ENCODE peak calls at places on chromosomes 7 and 10, in ten cellular contexts. One of them, this sample, is unnamed.

GRCh38 chr7:147556317-147556716 is 1034.2 kb upstream of the C7orf33 start:
- DNase-seq in T1000: no peak
- DNase-seq in WERI-Rb-1: peak; percentile 33
- DNase-seq in neural progenitor cell: peak; percentile 63
- DNase-seq in pons: no peak
- DNase-seq in WTC11: no peak
- DNase-seq in stimulated activated effector memory CD8-positive, alpha-beta T cell treated with anti-CD3 and anti-CD28 coated beads, Interleukin-12 subunit alpha, Interleukin-12 subunit beta, amount 100 ng/mL, for 72 hours: no peak
- DNase-seq in stimulated activated CD4-positive, alpha-beta T cell treated with anti-CD3 and anti-CD28 coated beads, Interleukin-1b, Interleukin-23, amount 100 ng/mL, for 1 hour: no peak
- DNase-seq in heart right ventricle: no peak
- DNase-seq in SK-N-SH: no peak
- DNase-seq in this sample: no peak

GRCh38 chr7:37112882-37113281 is 335.8 kb downstream of the ELMO1 start:
- DNase-seq in WERI-Rb-1: no peak
- DNase-seq in pons: no peak
- DNase-seq in stimulated activated effector memory CD8-positive, alpha-beta T cell treated with anti-CD3 and anti-CD28 coated beads, Interleukin-12 subunit alpha, Interleukin-12 subunit beta, amount 100 ng/mL, for 72 hours: no peak
- DNase-seq in WTC11: no peak
- DNase-seq in heart right ventricle: no peak
- DNase-seq in SK-N-SH: no peak
- DNase-seq in T1000: no peak
- DNase-seq in stimulated activated CD4-positive, alpha-beta T cell treated with anti-CD3 and anti-CD28 coated beads, Interleukin-1b, Interleukin-23, amount 100 ng/mL, for 1 hour: no peak
- DNase-seq in neural progenitor cell: no peak
- DNase-seq in this sample: no peak

GRCh38 chr10:110221721-110222261 is 14.4 kb downstream of the MXI1 start:
- DNase-seq in SK-N-SH: peak; percentile 27
- DNase-seq in heart right ventricle: peak; percentile 83
- DNase-seq in pons: peak; percentile 80
- DNase-seq in T1000: peak; percentile 79
- DNase-seq in stimulated activated CD4-positive, alpha-beta T cell treated with anti-CD3 and anti-CD28 coated beads, Interleukin-1b, Interleukin-23, amount 100 ng/mL, for 1 hour: peak; percentile 57
- DNase-seq in stimulated activated effector memory CD8-positive, alpha-beta T cell treated with anti-CD3 and anti-CD28 coated beads, Interleukin-12 subunit alpha, Interleukin-12 subunit beta, amount 100 ng/mL, for 72 hours: peak; percentile 42
- DNase-seq in neural progenitor cell: peak; percentile 78
- DNase-seq in WERI-Rb-1: peak; percentile 37
- DNase-seq in WTC11: peak; percentile 68
- DNase-seq in this sample: peak; percentile 38

GRCh38 chr7:120993575-120994191 is 5.2 kb downstream of the CPED1 start:
- DNase-seq in stimulated activated effector memory CD8-positive, alpha-beta T cell treated with anti-CD3 and anti-CD28 coated beads, Interleukin-12 subunit alpha, Interleukin-12 subunit beta, amount 100 ng/mL, for 72 hours: no peak
- DNase-seq in WTC11: no peak
- DNase-seq in T1000: no peak
- DNase-seq in WERI-Rb-1: no peak
- DNase-seq in neural progenitor cell: no peak
- DNase-seq in heart right ventricle: no peak
- DNase-seq in stimulated activated CD4-positive, alpha-beta T cell treated with anti-CD3 and anti-CD28 coated beads, Interleukin-1b, Interleukin-23, amount 100 ng/mL, for 1 hour: no peak
- DNase-seq in SK-N-SH: no peak
- DNase-seq in pons: no peak
- DNase-seq in this sample: no peak

GRCh38 chr7:91228327-91228726 is 35.9 kb upstream of the FZD1 start:
- DNase-seq in SK-N-SH: no peak
- DNase-seq in pons: no peak
- DNase-seq in stimulated activated effector memory CD8-positive, alpha-beta T cell treated with anti-CD3 and anti-CD28 coated beads, Interleukin-12 subunit alpha, Interleukin-12 subunit beta, amount 100 ng/mL, for 72 hours: no peak
- DNase-seq in WTC11: no peak
- DNase-seq in T1000: no peak
- DNase-seq in WERI-Rb-1: no peak
- DNase-seq in heart right ventricle: no peak
- DNase-seq in neural progenitor cell: no peak
- DNase-seq in stimulated activated CD4-positive, alpha-beta T cell treated with anti-CD3 and anti-CD28 coated beads, Interleukin-1b, Interleukin-23, amount 100 ng/mL, for 1 hour: no peak
- DNase-seq in this sample: no peak

GRCh38 chr7:28124413-28124812 is 56.2 kb downstream of the JAZF1 start:
- DNase-seq in WTC11: no peak
- DNase-seq in heart right ventricle: no peak
- DNase-seq in WERI-Rb-1: no peak
- DNase-seq in neural progenitor cell: no peak
- DNase-seq in pons: no peak
- DNase-seq in stimulated activated effector memory CD8-positive, alpha-beta T cell treated with anti-CD3 and anti-CD28 coated beads, Interleukin-12 subunit alpha, Interleukin-12 subunit beta, amount 100 ng/mL, for 72 hours: no peak
- DNase-seq in T1000: no peak
- DNase-seq in stimulated activated CD4-positive, alpha-beta T cell treated with anti-CD3 and anti-CD28 coated beads, Interleukin-1b, Interleukin-23, amount 100 ng/mL, for 1 hour: no peak
- DNase-seq in SK-N-SH: no peak
- DNase-seq in this sample: no peak

GRCh38 chr7:18426564-18427226 is 68.9 kb upstream of the HDAC9 start:
- DNase-seq in WERI-Rb-1: no peak
- DNase-seq in neural progenitor cell: no peak
- DNase-seq in stimulated activated effector memory CD8-positive, alpha-beta T cell treated with anti-CD3 and anti-CD28 coated beads, Interleukin-12 subunit alpha, Interleukin-12 subunit beta, amount 100 ng/mL, for 72 hours: no peak
- DNase-seq in WTC11: no peak
- DNase-seq in pons: no peak
- DNase-seq in T1000: no peak
- DNase-seq in heart right ventricle: no peak
- DNase-seq in SK-N-SH: no peak
- DNase-seq in stimulated activated CD4-positive, alpha-beta T cell treated with anti-CD3 and anti-CD28 coated beads, Interleukin-1b, Interleukin-23, amount 100 ng/mL, for 1 hour: no peak
- DNase-seq in this sample: no peak

GRCh38 chr7:2393751-2394150 is 9.7 kb upstream of the CHST12 start:
- DNase-seq in pons: no peak
- DNase-seq in WTC11: no peak
- DNase-seq in T1000: no peak
- DNase-seq in stimulated activated CD4-positive, alpha-beta T cell treated with anti-CD3 and anti-CD28 coated beads, Interleukin-1b, Interleukin-23, amount 100 ng/mL, for 1 hour: no peak
- DNase-seq in SK-N-SH: no peak
- DNase-seq in WERI-Rb-1: no peak
- DNase-seq in neural progenitor cell: no peak
- DNase-seq in heart right ventricle: no peak
- DNase-seq in stimulated activated effector memory CD8-positive, alpha-beta T cell treated with anti-CD3 and anti-CD28 coated beads, Interleukin-12 subunit alpha, Interleukin-12 subunit beta, amount 100 ng/mL, for 72 hours: no peak
- DNase-seq in this sample: no peak

GRCh38 chr10:120505866-120506265 is 48.8 kb downstream of the PLPP4 start:
- DNase-seq in WERI-Rb-1: no peak
- DNase-seq in heart right ventricle: no peak
- DNase-seq in T1000: no peak
- DNase-seq in stimulated activated CD4-positive, alpha-beta T cell treated with anti-CD3 and anti-CD28 coated beads, Interleukin-1b, Interleukin-23, amount 100 ng/mL, for 1 hour: no peak
- DNase-seq in neural progenitor cell: no peak
- DNase-seq in pons: no peak
- DNase-seq in SK-N-SH: no peak
- DNase-seq in stimulated activated effector memory CD8-positive, alpha-beta T cell treated with anti-CD3 and anti-CD28 coated beads, Interleukin-12 subunit alpha, Interleukin-12 subunit beta, amount 100 ng/mL, for 72 hours: no peak
- DNase-seq in WTC11: no peak
- DNase-seq in this sample: no peak

GRCh38 chr10:97771055-97771811 is 566 bp downstream of the SFRP5 start:
- DNase-seq in SK-N-SH: peak; percentile 84
- DNase-seq in stimulated activated effector memory CD8-positive, alpha-beta T cell treated with anti-CD3 and anti-CD28 coated beads, Interleukin-12 subunit alpha, Interleukin-12 subunit beta, amount 100 ng/mL, for 72 hours: no peak
- DNase-seq in neural progenitor cell: peak; percentile 82
- DNase-seq in pons: no peak
- DNase-seq in T1000: no peak
- DNase-seq in WERI-Rb-1: peak; percentile 49
- DNase-seq in heart right ventricle: no peak
- DNase-seq in WTC11: peak; percentile 64
- DNase-seq in stimulated activated CD4-positive, alpha-beta T cell treated with anti-CD3 and anti-CD28 coated beads, Interleukin-1b, Interleukin-23, amount 100 ng/mL, for 1 hour: no peak
- DNase-seq in this sample: no peak

GRCh38 chr7:95246935-95247370 is 77.4 kb downstream of the PON1 start:
- DNase-seq in heart right ventricle: peak; percentile 50
- DNase-seq in stimulated activated CD4-positive, alpha-beta T cell treated with anti-CD3 and anti-CD28 coated beads, Interleukin-1b, Interleukin-23, amount 100 ng/mL, for 1 hour: no peak
- DNase-seq in WERI-Rb-1: peak; percentile 67
- DNase-seq in neural progenitor cell: peak; percentile 88
- DNase-seq in pons: peak; percentile 96
- DNase-seq in stimulated activated effector memory CD8-positive, alpha-beta T cell treated with anti-CD3 and anti-CD28 coated beads, Interleukin-12 subunit alpha, Interleukin-12 subunit beta, amount 100 ng/mL, for 72 hours: no peak
- DNase-seq in T1000: peak; percentile 9
- DNase-seq in SK-N-SH: peak; percentile 55
- DNase-seq in WTC11: peak; percentile 40
- DNase-seq in this sample: no peak

GRCh38 chr7:153398370-153398769 is 638.8 kb downstream of the ACTR3B start:
- DNase-seq in WERI-Rb-1: no peak
- DNase-seq in SK-N-SH: no peak
- DNase-seq in T1000: no peak
- DNase-seq in WTC11: no peak
- DNase-seq in neural progenitor cell: no peak
- DNase-seq in stimulated activated CD4-positive, alpha-beta T cell treated with anti-CD3 and anti-CD28 coated beads, Interleukin-1b, Interleukin-23, amount 100 ng/mL, for 1 hour: no peak
- DNase-seq in pons: no peak
- DNase-seq in heart right ventricle: no peak
- DNase-seq in stimulated activated effector memory CD8-positive, alpha-beta T cell treated with anti-CD3 and anti-CD28 coated beads, Interleukin-12 subunit alpha, Interleukin-12 subunit beta, amount 100 ng/mL, for 72 hours: no peak
- DNase-seq in this sample: no peak

GRCh38 chr7:8125680-8126444 is 136.1 kb downstream of the ICA1 start:
- DNase-seq in pons: peak; percentile 23
- DNase-seq in stimulated activated effector memory CD8-positive, alpha-beta T cell treated with anti-CD3 and anti-CD28 coated beads, Interleukin-12 subunit alpha, Interleukin-12 subunit beta, amount 100 ng/mL, for 72 hours: peak; percentile 57
- DNase-seq in heart right ventricle: no peak
- DNase-seq in SK-N-SH: no peak
- DNase-seq in neural progenitor cell: no peak
- DNase-seq in WTC11: no peak
- DNase-seq in WERI-Rb-1: no peak
- DNase-seq in stimulated activated CD4-positive, alpha-beta T cell treated with anti-CD3 and anti-CD28 coated beads, Interleukin-1b, Interleukin-23, amount 100 ng/mL, for 1 hour: peak; percentile 47
- DNase-seq in T1000: no peak
- DNase-seq in this sample: peak; percentile 43

GRCh38 chr7:12094365-12094921 is 116.7 kb upstream of the TMEM106B start:
- DNase-seq in SK-N-SH: no peak
- DNase-seq in WTC11: peak; percentile 57
- DNase-seq in T1000: no peak
- DNase-seq in stimulated activated CD4-positive, alpha-beta T cell treated with anti-CD3 and anti-CD28 coated beads, Interleukin-1b, Interleukin-23, amount 100 ng/mL, for 1 hour: no peak
- DNase-seq in neural progenitor cell: peak; percentile 33
- DNase-seq in pons: no peak
- DNase-seq in WERI-Rb-1: no peak
- DNase-seq in stimulated activated effector memory CD8-positive, alpha-beta T cell treated with anti-CD3 and anti-CD28 coated beads, Interleukin-12 subunit alpha, Interleukin-12 subunit beta, amount 100 ng/mL, for 72 hours: no peak
- DNase-seq in heart right ventricle: no peak
- DNase-seq in this sample: no peak

GRCh38 chr7:43018446-43018845 is 86.3 kb downstream of the MRPL32 start:
- DNase-seq in stimulated activated effector memory CD8-positive, alpha-beta T cell treated with anti-CD3 and anti-CD28 coated beads, Interleukin-12 subunit alpha, Interleukin-12 subunit beta, amount 100 ng/mL, for 72 hours: no peak
- DNase-seq in WTC11: no peak
- DNase-seq in T1000: no peak
- DNase-seq in SK-N-SH: no peak
- DNase-seq in stimulated activated CD4-positive, alpha-beta T cell treated with anti-CD3 and anti-CD28 coated beads, Interleukin-1b, Interleukin-23, amount 100 ng/mL, for 1 hour: no peak
- DNase-seq in pons: peak; percentile 8
- DNase-seq in neural progenitor cell: no peak
- DNase-seq in WERI-Rb-1: no peak
- DNase-seq in heart right ventricle: no peak
- DNase-seq in this sample: no peak

GRCh38 chr10:32372000-32372875 is 25.3 kb upstream of the EPC1 start:
- DNase-seq in SK-N-SH: no peak
- DNase-seq in stimulated activated CD4-positive, alpha-beta T cell treated with anti-CD3 and anti-CD28 coated beads, Interleukin-1b, Interleukin-23, amount 100 ng/mL, for 1 hour: no peak
- DNase-seq in WTC11: no peak
- DNase-seq in WERI-Rb-1: no peak
- DNase-seq in neural progenitor cell: no peak
- DNase-seq in heart right ventricle: no peak
- DNase-seq in pons: no peak
- DNase-seq in T1000: no peak
- DNase-seq in stimulated activated effector memory CD8-positive, alpha-beta T cell treated with anti-CD3 and anti-CD28 coated beads, Interleukin-12 subunit alpha, Interleukin-12 subunit beta, amount 100 ng/mL, for 72 hours: no peak
- DNase-seq in this sample: no peak

GRCh38 chr10:80537086-80537704 is 507 bp upstream of the SH2D4B start:
- DNase-seq in SK-N-SH: peak; percentile 80
- DNase-seq in WERI-Rb-1: no peak
- DNase-seq in stimulated activated CD4-positive, alpha-beta T cell treated with anti-CD3 and anti-CD28 coated beads, Interleukin-1b, Interleukin-23, amount 100 ng/mL, for 1 hour: no peak
- DNase-seq in pons: no peak
- DNase-seq in stimulated activated effector memory CD8-positive, alpha-beta T cell treated with anti-CD3 and anti-CD28 coated beads, Interleukin-12 subunit alpha, Interleukin-12 subunit beta, amount 100 ng/mL, for 72 hours: no peak
- DNase-seq in WTC11: no peak
- DNase-seq in heart right ventricle: no peak
- DNase-seq in neural progenitor cell: peak; percentile 31
- DNase-seq in T1000: no peak
- DNase-seq in this sample: no peak

GRCh38 chr10:45106257-45106856 is 105.6 kb downstream of the ZNF22 start:
- DNase-seq in heart right ventricle: no peak
- DNase-seq in WTC11: no peak
- DNase-seq in SK-N-SH: no peak
- DNase-seq in stimulated activated CD4-positive, alpha-beta T cell treated with anti-CD3 and anti-CD28 coated beads, Interleukin-1b, Interleukin-23, amount 100 ng/mL, for 1 hour: no peak
- DNase-seq in neural progenitor cell: no peak
- DNase-seq in WERI-Rb-1: no peak
- DNase-seq in pons: no peak
- DNase-seq in T1000: no peak
- DNase-seq in stimulated activated effector memory CD8-positive, alpha-beta T cell treated with anti-CD3 and anti-CD28 coated beads, Interleukin-12 subunit alpha, Interleukin-12 subunit beta, amount 100 ng/mL, for 72 hours: no peak
- DNase-seq in this sample: no peak

GRCh38 chr7:78683566-78683965 is 769.9 kb downstream of the MAGI2 start:
- DNase-seq in stimulated activated effector memory CD8-positive, alpha-beta T cell treated with anti-CD3 and anti-CD28 coated beads, Interleukin-12 subunit alpha, Interleukin-12 subunit beta, amount 100 ng/mL, for 72 hours: no peak
- DNase-seq in WERI-Rb-1: no peak
- DNase-seq in SK-N-SH: no peak
- DNase-seq in pons: peak; percentile 19
- DNase-seq in WTC11: no peak
- DNase-seq in heart right ventricle: no peak
- DNase-seq in stimulated activated CD4-positive, alpha-beta T cell treated with anti-CD3 and anti-CD28 coated beads, Interleukin-1b, Interleukin-23, amount 100 ng/mL, for 1 hour: no peak
- DNase-seq in neural progenitor cell: no peak
- DNase-seq in T1000: no peak
- DNase-seq in this sample: no peak

GRCh38 chr7:135768467-135768866 is 19.9 kb upstream of the FAM180A start:
- DNase-seq in WERI-Rb-1: no peak
- DNase-seq in heart right ventricle: no peak
- DNase-seq in stimulated activated effector memory CD8-positive, alpha-beta T cell treated with anti-CD3 and anti-CD28 coated beads, Interleukin-12 subunit alpha, Interleukin-12 subunit beta, amount 100 ng/mL, for 72 hours: no peak
- DNase-seq in SK-N-SH: no peak
- DNase-seq in WTC11: no peak
- DNase-seq in neural progenitor cell: peak; percentile 32
- DNase-seq in pons: no peak
- DNase-seq in stimulated activated CD4-positive, alpha-beta T cell treated with anti-CD3 and anti-CD28 coated beads, Interleukin-1b, Interleukin-23, amount 100 ng/mL, for 1 hour: no peak
- DNase-seq in T1000: no peak
- DNase-seq in this sample: no peak

GRCh38 chr10:35821339-35821911 is 179.3 kb upstream of the FZD8 start:
- DNase-seq in stimulated activated CD4-positive, alpha-beta T cell treated with anti-CD3 and anti-CD28 coated beads, Interleukin-1b, Interleukin-23, amount 100 ng/mL, for 1 hour: no peak
- DNase-seq in heart right ventricle: no peak
- DNase-seq in SK-N-SH: no peak
- DNase-seq in stimulated activated effector memory CD8-positive, alpha-beta T cell treated with anti-CD3 and anti-CD28 coated beads, Interleukin-12 subunit alpha, Interleukin-12 subunit beta, amount 100 ng/mL, for 72 hours: no peak
- DNase-seq in T1000: no peak
- DNase-seq in pons: no peak
- DNase-seq in WERI-Rb-1: peak; percentile 31
- DNase-seq in WTC11: no peak
- DNase-seq in neural progenitor cell: no peak
- DNase-seq in this sample: no peak

GRCh38 chr7:46387646-46388045 is 466.6 kb upstream of the IGFBP3 start:
- DNase-seq in stimulated activated effector memory CD8-positive, alpha-beta T cell treated with anti-CD3 and anti-CD28 coated beads, Interleukin-12 subunit alpha, Interleukin-12 subunit beta, amount 100 ng/mL, for 72 hours: no peak
- DNase-seq in neural progenitor cell: no peak
- DNase-seq in stimulated activated CD4-positive, alpha-beta T cell treated with anti-CD3 and anti-CD28 coated beads, Interleukin-1b, Interleukin-23, amount 100 ng/mL, for 1 hour: no peak
- DNase-seq in heart right ventricle: no peak
- DNase-seq in pons: no peak
- DNase-seq in WTC11: no peak
- DNase-seq in T1000: no peak
- DNase-seq in SK-N-SH: no peak
- DNase-seq in WERI-Rb-1: no peak
- DNase-seq in this sample: no peak

GRCh38 chr7:30988346-30989005 is 24.7 kb downstream of the GHRHR start:
- DNase-seq in WTC11: peak; percentile 50
- DNase-seq in stimulated activated CD4-positive, alpha-beta T cell treated with anti-CD3 and anti-CD28 coated beads, Interleukin-1b, Interleukin-23, amount 100 ng/mL, for 1 hour: no peak
- DNase-seq in SK-N-SH: peak; percentile 68
- DNase-seq in WERI-Rb-1: peak; percentile 76
- DNase-seq in neural progenitor cell: peak; percentile 37
- DNase-seq in T1000: no peak
- DNase-seq in heart right ventricle: no peak
- DNase-seq in stimulated activated effector memory CD8-positive, alpha-beta T cell treated with anti-CD3 and anti-CD28 coated beads, Interleukin-12 subunit alpha, Interleukin-12 subunit beta, amount 100 ng/mL, for 72 hours: no peak
- DNase-seq in pons: peak; percentile 29
- DNase-seq in this sample: no peak

GRCh38 chr7:123865517-123866117 is 20.6 kb downstream of the HYAL4 start:
- DNase-seq in heart right ventricle: peak; percentile 51
- DNase-seq in stimulated activated effector memory CD8-positive, alpha-beta T cell treated with anti-CD3 and anti-CD28 coated beads, Interleukin-12 subunit alpha, Interleukin-12 subunit beta, amount 100 ng/mL, for 72 hours: no peak
- DNase-seq in T1000: peak; percentile 2
- DNase-seq in WTC11: peak; percentile 42
- DNase-seq in stimulated activated CD4-positive, alpha-beta T cell treated with anti-CD3 and anti-CD28 coated beads, Interleukin-1b, Interleukin-23, amount 100 ng/mL, for 1 hour: no peak
- DNase-seq in WERI-Rb-1: peak; percentile 50
- DNase-seq in SK-N-SH: peak; percentile 49
- DNase-seq in neural progenitor cell: peak; percentile 58
- DNase-seq in pons: peak; percentile 73
- DNase-seq in this sample: no peak

GRCh38 chr7:121259826-121260225 is 69.0 kb upstream of the WNT16 start:
- DNase-seq in neural progenitor cell: no peak
- DNase-seq in WERI-Rb-1: no peak
- DNase-seq in pons: no peak
- DNase-seq in stimulated activated CD4-positive, alpha-beta T cell treated with anti-CD3 and anti-CD28 coated beads, Interleukin-1b, Interleukin-23, amount 100 ng/mL, for 1 hour: no peak
- DNase-seq in stimulated activated effector memory CD8-positive, alpha-beta T cell treated with anti-CD3 and anti-CD28 coated beads, Interleukin-12 subunit alpha, Interleukin-12 subunit beta, amount 100 ng/mL, for 72 hours: no peak
- DNase-seq in WTC11: no peak
- DNase-seq in T1000: no peak
- DNase-seq in heart right ventricle: no peak
- DNase-seq in SK-N-SH: no peak
- DNase-seq in this sample: no peak

GRCh38 chr10:92834331-92834730 is 14.0 kb upstream of the EXOC6 start:
- DNase-seq in neural progenitor cell: no peak
- DNase-seq in stimulated activated effector memory CD8-positive, alpha-beta T cell treated with anti-CD3 and anti-CD28 coated beads, Interleukin-12 subunit alpha, Interleukin-12 subunit beta, amount 100 ng/mL, for 72 hours: no peak
- DNase-seq in pons: no peak
- DNase-seq in WTC11: no peak
- DNase-seq in T1000: no peak
- DNase-seq in stimulated activated CD4-positive, alpha-beta T cell treated with anti-CD3 and anti-CD28 coated beads, Interleukin-1b, Interleukin-23, amount 100 ng/mL, for 1 hour: no peak
- DNase-seq in WERI-Rb-1: no peak
- DNase-seq in heart right ventricle: no peak
- DNase-seq in SK-N-SH: no peak
- DNase-seq in this sample: no peak

GRCh38 chr7:128697301-128697905 is 25.3 kb downstream of the GARIN1A start:
- DNase-seq in stimulated activated CD4-positive, alpha-beta T cell treated with anti-CD3 and anti-CD28 coated beads, Interleukin-1b, Interleukin-23, amount 100 ng/mL, for 1 hour: no peak
- DNase-seq in stimulated activated effector memory CD8-positive, alpha-beta T cell treated with anti-CD3 and anti-CD28 coated beads, Interleukin-12 subunit alpha, Interleukin-12 subunit beta, amount 100 ng/mL, for 72 hours: peak; percentile 37
- DNase-seq in WTC11: peak; percentile 83
- DNase-seq in WERI-Rb-1: no peak
- DNase-seq in T1000: no peak
- DNase-seq in SK-N-SH: peak; percentile 89
- DNase-seq in pons: no peak
- DNase-seq in heart right ventricle: no peak
- DNase-seq in neural progenitor cell: peak; percentile 88
- DNase-seq in this sample: peak; percentile 49

GRCh38 chr10:5551531-5552375 is 27.0 kb downstream of the CALML3 start:
- DNase-seq in stimulated activated effector memory CD8-positive, alpha-beta T cell treated with anti-CD3 and anti-CD28 coated beads, Interleukin-12 subunit alpha, Interleukin-12 subunit beta, amount 100 ng/mL, for 72 hours: peak; percentile 33
- DNase-seq in WTC11: peak; percentile 3
- DNase-seq in T1000: no peak
- DNase-seq in neural progenitor cell: no peak
- DNase-seq in SK-N-SH: no peak
- DNase-seq in stimulated activated CD4-positive, alpha-beta T cell treated with anti-CD3 and anti-CD28 coated beads, Interleukin-1b, Interleukin-23, amount 100 ng/mL, for 1 hour: no peak
- DNase-seq in pons: no peak
- DNase-seq in heart right ventricle: no peak
- DNase-seq in WERI-Rb-1: no peak
- DNase-seq in this sample: no peak